ENCODE peak calls at places on chromosomes 2 and 18, in five cellular contexts. E is GM13977; U is activated effector memory CD4-positive, alpha-beta T cell treated with anti-CD3 and anti-CD28 coated beads, Interleukin-2, amount 50 U/mL, for 16 hours; O is endothelial cell of umbilical vein; Q is naive B cell. N is an unnamed sample.

GRCh38 chr2:30113617-30114293 is 33.1 kb upstream of the YPEL5 start:
- DNase-seq in Q (no peak), O (peak; percentile 11), U (no peak), E (no peak), N (no peak)

GRCh38 chr2:148896116-148896515 is 21.1 kb downstream of the KIF5C start:
- DNase-seq in O (no peak), Q (no peak), U (no peak), E (no peak), N (no peak)

GRCh38 chr2:118133916-118134315 is 45.6 kb downstream of the INSIG2 start:
- DNase-seq in Q (no peak), E (no peak), U (no peak), O (no peak), N (no peak)

GRCh38 chr2:174003635-174004310 is 38.6 kb upstream of the SP3 start:
- DNase-seq in Q (no peak), U (no peak), E (no peak), O (no peak), N (no peak)

GRCh38 chr2:367246-367645 is 79.4 kb upstream of the ALKAL2 start:
- DNase-seq in U (no peak), O (no peak), E (no peak), Q (no peak), N (no peak)

GRCh38 chr2:3670376-3670775 is 12.4 kb downstream of the ALLC start:
- DNase-seq in U (peak; percentile 31), E (no peak), Q (no peak), O (no peak), N (no peak)

GRCh38 chr2:235447210-235447609 is 46.6 kb upstream of the AGAP1 start:
- DNase-seq in U (no peak), Q (no peak), E (no peak), O (no peak), N (no peak)

GRCh38 chr2:232525796-232526195 is at the start of gene CHRND:
- DNase-seq in Q (no peak), O (no peak), U (no peak), E (no peak), N (no peak)

GRCh38 chr2:45889053-45889452 is 237.6 kb downstream of the PRKCE start:
- DNase-seq in E (peak; percentile 68), U (no peak), Q (peak; percentile 68), O (no peak), N (no peak)

GRCh38 chr2:86038291-86039081 is 67.2 kb downstream of the POLR1A start:
- DNase-seq in Q (peak; percentile 57), U (peak; percentile 84), O (peak; percentile 20), E (no peak), N (peak; percentile 68)

GRCh38 chr2:190846746-190847145 is 33.9 kb upstream of the GLS start:
- DNase-seq in O (peak; percentile 14), U (no peak), E (no peak), Q (no peak), N (no peak)

GRCh38 chr18:57737661-57738060 is 65.5 kb downstream of the ATP8B1 start:
- DNase-seq in O (no peak), E (no peak), Q (no peak), U (no peak), N (no peak)

GRCh38 chr2:41598161-41598894 is 449.5 kb upstream of the PKDCC start:
- DNase-seq in U (no peak), E (no peak), Q (no peak), O (peak; percentile 15), N (no peak)

GRCh38 chr2:215764441-215765048 is 248.8 kb downstream of the MREG start:
- DNase-seq in Q (no peak), E (no peak), U (no peak), O (peak; percentile 34), N (no peak)

GRCh38 chr2:113157108-113157896 is 16.5 kb upstream of the PSD4 start:
- DNase-seq in Q (peak; percentile 36), O (no peak), U (peak; percentile 80), E (peak; percentile 84), N (no peak)

GRCh38 chr2:215845839-215846586 is 167.3 kb downstream of the MREG start:
- DNase-seq in U (no peak), E (peak; percentile 27), O (peak; percentile 58), Q (no peak), N (no peak)

GRCh38 chr2:205685314-205686230 is 3.3 kb downstream of the NRP2 start:
- DNase-seq in O (peak; percentile 40), Q (no peak), U (no peak), E (no peak), N (no peak)

GRCh38 chr2:85647823-85648526 is 20.0 kb downstream of the SFTPB start:
- DNase-seq in O (no peak), E (no peak), U (no peak), Q (peak; percentile 51), N (no peak)

GRCh38 chr2:240962371-240963064 is 35.9 kb upstream of the SNED1 start:
- DNase-seq in Q (no peak), E (no peak), O (peak; percentile 32), U (peak; percentile 55), N (peak; percentile 77)

GRCh38 chr2:107402330-107402729 is 424.4 kb upstream of the RGPD4 start:
- DNase-seq in O (no peak), Q (no peak), U (no peak), E (no peak), N (no peak)

GRCh38 chr2:43825841-43826240 is 12.8 kb downstream of the ABCG5 start:
- DNase-seq in Q (no peak), O (no peak), E (no peak), U (no peak), N (no peak)

GRCh38 chr18:70377857-70378701 is 89.2 kb downstream of the SOCS6 start:
- DNase-seq in U (no peak), Q (no peak), E (no peak), O (no peak), N (no peak)

GRCh38 chr2:66929632-66930385 is 467.3 kb upstream of the ETAA1 start:
- DNase-seq in Q (no peak), U (no peak), O (peak; percentile 76), E (no peak), N (no peak)

GRCh38 chr2:35787302-35788031 is 568.1 kb upstream of the CRIM1 start:
- DNase-seq in E (no peak), Q (no peak), O (peak; percentile 3), U (no peak), N (no peak)

GRCh38 chr2:157355618-157356017 is 30.0 kb upstream of the ERMN start:
- DNase-seq in E (no peak), O (no peak), Q (no peak), U (no peak), N (no peak)

GRCh38 chr18:65768379-65768778 is 17.6 kb downstream of the CDH7 start:
- DNase-seq in Q (no peak), E (no peak), O (no peak), U (no peak), N (no peak)

GRCh38 chr18:46636040-46636630 is 20.9 kb downstream of the LOXHD1 start:
- DNase-seq in Q (no peak), E (no peak), U (no peak), O (no peak), N (peak; percentile 12)

GRCh38 chr2:192195548-192196418 is 1.1 kb upstream of the TMEFF2 start:
- DNase-seq in O (peak; percentile 43), U (peak; percentile 57), Q (peak; percentile 11), E (peak; percentile 19), N (peak; percentile 58)

GRCh38 chr2:156896294-156896693 is 361.2 kb upstream of the GALNT5 start:
- DNase-seq in O (peak; percentile 9), Q (no peak), E (peak; percentile 3), U (no peak), N (no peak)

GRCh38 chr2:20326163-20326780 is 24.4 kb downstream of the PUM2 start:
- DNase-seq in U (peak; percentile 80), Q (peak; percentile 32), E (peak; percentile 34), O (peak; percentile 72), N (no peak)

GRCh38 chr2:205660521-205661124 is 21.7 kb upstream of the NRP2 start:
- DNase-seq in Q (no peak), E (no peak), O (no peak), U (no peak), N (no peak)

GRCh38 chr2:157233506-157233905 is 24.0 kb upstream of the GALNT5 start:
- DNase-seq in U (no peak), Q (no peak), O (no peak), E (no peak), N (no peak)

N was measured in cardiac septum.